ENCODE peak calls at places on chromosomes 5 and 9, in nine cellular contexts. Z is caudate nucleus; O is uterus; V is activated CD4-positive, CD25-positive, alpha-beta regulatory T cell treated with anti-CD3 and anti-CD28 coated beads, Interleukin-2, amount 50 U/mL, for 72 hours; R is GDM1; B is effector CD8-positive, alpha-beta T cell; X is mesothelial cell of epicardium; P is fibroblast of pulmonary artery; A is HEK293T. Q is an unnamed sample.

GRCh38 chr5:172929371-172929838 is 29.8 kb upstream of the RPL26L1 start:
- DNase-seq in Z (no peak), O (no peak), V (no peak), R (no peak), B (no peak), X (no peak), P (peak), A (no peak), Q (no peak)

GRCh38 chr9:33105939-33106338 is 29.5 kb upstream of the SMU1 start:
- DNase-seq in Z (no peak), O (no peak), V (no peak), R (no peak), B (no peak), X (no peak), P (no peak), A (no peak), Q (no peak)

GRCh38 chr5:4700082-4700481 is 440.0 kb upstream of the ADAMTS16 start:
- DNase-seq in Z (peak), O (no peak), V (no peak), R (no peak), B (no peak), X (peak), P (peak), A (peak), Q (peak)

GRCh38 chr5:31220968-31221367 is 27.5 kb downstream of the CDH6 start:
- DNase-seq in Z (no peak), O (no peak), V (no peak), R (no peak), B (no peak), X (no peak), P (no peak), A (no peak), Q (peak)

GRCh38 chr9:116124472-116125040 is 29.0 kb upstream of the PAPPA start:
- DNase-seq in Z (no peak), O (no peak), V (no peak), R (no peak), B (no peak), X (no peak), P (peak), A (no peak), Q (no peak)

GRCh38 chr5:154642499-154643245 is 112.5 kb upstream of the LARP1 start:
- DNase-seq in Z (no peak), O (no peak), V (no peak), R (no peak), B (no peak), X (no peak), P (peak), A (peak), Q (peak)

GRCh38 chr5:155631116-155631515 is 617.6 kb downstream of the KIF4B start:
- DNase-seq in Z (no peak), O (no peak), V (no peak), R (no peak), B (no peak), X (no peak), P (no peak), A (no peak), Q (no peak)

GRCh38 chr5:139637438-139638089 is 10.6 kb upstream of the CXXC5 start:
- DNase-seq in Z (peak), O (peak), V (no peak), R (no peak), B (peak), X (no peak), P (peak), A (peak), Q (peak)

GRCh38 chr9:120792898-120793765 is at the start of gene FBXW2:
- DNase-seq in Z (peak), O (peak), V (peak), R (peak), B (peak), X (peak), P (peak), A (peak), Q (peak)

GRCh38 chr9:27351438-27351837 is 54.5 kb upstream of the EQTN start:
- DNase-seq in Z (peak), O (peak), V (no peak), R (no peak), B (no peak), X (no peak), P (peak), A (no peak), Q (no peak)

GRCh38 chr5:1793301-1793740 is 6.3 kb downstream of the MRPL36 start:
- DNase-seq in Z (no peak), O (no peak), V (no peak), R (no peak), B (no peak), X (no peak), P (peak), A (no peak), Q (no peak)

GRCh38 chr9:6498982-6499381 is 86.0 kb downstream of the UHRF2 start:
- DNase-seq in Z (no peak), O (no peak), V (no peak), R (no peak), B (no peak), X (no peak), P (peak), A (no peak), Q (no peak)

GRCh38 chr9:93220627-93221425 is 36.9 kb downstream of the WNK2 start:
- DNase-seq in Z (no peak), O (no peak), V (no peak), R (no peak), B (no peak), X (no peak), P (no peak), A (no peak), Q (no peak)

GRCh38 chr5:155128786-155129512 is 115.4 kb downstream of the KIF4B start:
- DNase-seq in Z (no peak), O (no peak), V (no peak), R (no peak), B (no peak), X (no peak), P (no peak), A (no peak), Q (no peak)

GRCh38 chr9:35114921-35115341 is 731 bp downstream of the ATOSB start:
- DNase-seq in Z (peak), O (peak), V (no peak), R (peak), B (no peak), X (no peak), P (peak), A (no peak), Q (peak)

GRCh38 chr9:37339945-37340344 is 82.6 kb upstream of the GRHPR start:
- DNase-seq in Z (no peak), O (no peak), V (no peak), R (no peak), B (no peak), X (no peak), P (no peak), A (no peak), Q (no peak)

GRCh38 chr5:10331341-10331796 is 22.1 kb upstream of the MARCHF6 start:
- DNase-seq in Z (no peak), O (peak), V (no peak), R (no peak), B (no peak), X (no peak), P (peak), A (no peak), Q (no peak)

GRCh38 chr5:169097374-169097831 is 203.5 kb downstream of the SLIT3 start:
- DNase-seq in Z (no peak), O (no peak), V (no peak), R (no peak), B (no peak), X (no peak), P (no peak), A (no peak), Q (no peak)

GRCh38 chr9:120861935-120862334 is 15.1 kb downstream of the PHF19 start:
- DNase-seq in Z (no peak), O (no peak), V (no peak), R (no peak), B (no peak), X (no peak), P (no peak), A (no peak), Q (no peak)

GRCh38 chr9:20771721-20772120 is 87.7 kb downstream of the FOCAD start:
- DNase-seq in Z (no peak), O (no peak), V (no peak), R (no peak), B (no peak), X (no peak), P (no peak), A (no peak), Q (no peak)

GRCh38 chr5:4019841-4020240 is 424.2 kb downstream of the IRX1 start:
- DNase-seq in Z (no peak), O (no peak), V (no peak), R (no peak), B (no peak), X (no peak), P (no peak), A (no peak), Q (no peak)

GRCh38 chr5:71633255-71634155 is 46.4 kb downstream of the MCCC2 start:
- DNase-seq in Z (no peak), O (no peak), V (no peak), R (no peak), B (no peak), X (no peak), P (peak), A (no peak), Q (no peak)

GRCh38 chr9:117548556-117548955 is 133.7 kb upstream of the ASTN2 start:
- DNase-seq in Z (no peak), O (no peak), V (no peak), R (no peak), B (no peak), X (no peak), P (no peak), A (no peak), Q (no peak)

GRCh38 chr9:132609829-132610228 is 27.4 kb downstream of the BARHL1 start:
- DNase-seq in Z (no peak), O (no peak), V (no peak), R (no peak), B (no peak), X (no peak), P (peak), A (no peak), Q (no peak)

GRCh38 chr5:62538017-62538942 is 40.3 kb upstream of the LRRC70 start:
- DNase-seq in Z (no peak), O (no peak), V (no peak), R (no peak), B (no peak), X (no peak), P (peak), A (no peak), Q (no peak)

GRCh38 chr9:101858026-101858425 is 119.6 kb upstream of the GRIN3A start:
- DNase-seq in Z (no peak), O (no peak), V (no peak), R (no peak), B (no peak), X (no peak), P (no peak), A (no peak), Q (peak)

GRCh38 chr9:38406476-38407186 is 14.1 kb downstream of the ALDH1B1 start:
- DNase-seq in Z (no peak), O (no peak), V (no peak), R (no peak), B (no peak), X (no peak), P (no peak), A (no peak), Q (no peak)

GRCh38 chr9:130323051-130323757 is 57.6 kb downstream of the HMCN2 start:
- DNase-seq in Z (no peak), O (no peak), V (no peak), R (no peak), B (no peak), X (no peak), P (no peak), A (no peak), Q (no peak)

GRCh38 chr5:39283231-39283818 is 64.0 kb upstream of the FYB1 start:
- DNase-seq in Z (no peak), O (peak), V (no peak), R (peak), B (peak), X (no peak), P (peak), A (peak), Q (peak)

GRCh38 chr5:10745133-10745532 is 15.9 kb downstream of the DAP start:
- DNase-seq in Z (no peak), O (no peak), V (no peak), R (no peak), B (no peak), X (no peak), P (no peak), A (no peak), Q (no peak)

GRCh38 chr9:133696036-133696435 is 42.1 kb downstream of the SARDH start:
- DNase-seq in Z (no peak), O (no peak), V (no peak), R (no peak), B (no peak), X (no peak), P (no peak), A (no peak), Q (no peak)

GRCh38 chr5:92775711-92776615 is 805.1 kb downstream of the NR2F1-AS1 start:
- DNase-seq in Z (no peak), O (no peak), V (no peak), R (no peak), B (no peak), X (no peak), P (no peak), A (no peak), Q (no peak)

Q was measured in SK-N-DZ.